ENCODE peak calls at places on chromosomes 16 and 17, in seven cellular contexts. One of them, this sample, is unnamed.

GRCh38 chr16:56370836-56371235 is 54.5 kb downstream of the AMFR start:
- DNase-seq in T-cell: no peak
- DNase-seq in Daoy: no peak
- DNase-seq in coronary artery: no peak
- DNase-seq in neural crest cell: no peak
- DNase-seq in substantia nigra: no peak
- DNase-seq in activated gamma-delta T cell treated with anti-CD3 and anti-CD28 coated beads, Interleukin-2, amount 50 U/mL, for 16 hours: no peak
- DNase-seq in this sample: peak

GRCh38 chr17:66567234-66568170 is 265.1 kb downstream of the PRKCA start:
- DNase-seq in T-cell: peak
- DNase-seq in Daoy: peak
- DNase-seq in coronary artery: no peak
- DNase-seq in neural crest cell: peak
- DNase-seq in substantia nigra: peak
- DNase-seq in activated gamma-delta T cell treated with anti-CD3 and anti-CD28 coated beads, Interleukin-2, amount 50 U/mL, for 16 hours: peak
- DNase-seq in this sample: peak

GRCh38 chr16:29756654-29757053 is 10.9 kb upstream of the C16orf54 start:
- DNase-seq in T-cell: no peak
- DNase-seq in Daoy: no peak
- DNase-seq in coronary artery: no peak
- DNase-seq in neural crest cell: no peak
- DNase-seq in substantia nigra: no peak
- DNase-seq in activated gamma-delta T cell treated with anti-CD3 and anti-CD28 coated beads, Interleukin-2, amount 50 U/mL, for 16 hours: no peak
- DNase-seq in this sample: no peak

GRCh38 chr17:77061711-77062110 is 79.1 kb upstream of the SEC14L1 start:
- DNase-seq in T-cell: no peak
- DNase-seq in Daoy: no peak
- DNase-seq in coronary artery: no peak
- DNase-seq in neural crest cell: no peak
- DNase-seq in substantia nigra: no peak
- DNase-seq in activated gamma-delta T cell treated with anti-CD3 and anti-CD28 coated beads, Interleukin-2, amount 50 U/mL, for 16 hours: no peak
- DNase-seq in this sample: no peak

GRCh38 chr17:81579821-81580321 is 27.7 kb upstream of the FAAP100 start:
- DNase-seq in T-cell: no peak
- DNase-seq in Daoy: peak
- DNase-seq in coronary artery: no peak
- DNase-seq in neural crest cell: no peak
- DNase-seq in substantia nigra: no peak
- DNase-seq in activated gamma-delta T cell treated with anti-CD3 and anti-CD28 coated beads, Interleukin-2, amount 50 U/mL, for 16 hours: no peak
- DNase-seq in this sample: no peak

GRCh38 chr17:17836818-17837379 is at the start of gene SREBF1:
- DNase-seq in T-cell: peak
- DNase-seq in Daoy: peak
- DNase-seq in coronary artery: no peak
- DNase-seq in neural crest cell: peak
- DNase-seq in substantia nigra: peak
- DNase-seq in activated gamma-delta T cell treated with anti-CD3 and anti-CD28 coated beads, Interleukin-2, amount 50 U/mL, for 16 hours: peak
- DNase-seq in this sample: peak

GRCh38 chr16:10682604-10683003 is 12.1 kb downstream of the TEKT5 start:
- DNase-seq in T-cell: no peak
- DNase-seq in Daoy: no peak
- DNase-seq in coronary artery: no peak
- DNase-seq in neural crest cell: no peak
- DNase-seq in substantia nigra: no peak
- DNase-seq in activated gamma-delta T cell treated with anti-CD3 and anti-CD28 coated beads, Interleukin-2, amount 50 U/mL, for 16 hours: no peak
- DNase-seq in this sample: no peak

GRCh38 chr16:65126845-65127624 is 5.2 kb upstream of the CDH11 start:
- DNase-seq in T-cell: no peak
- DNase-seq in Daoy: no peak
- DNase-seq in coronary artery: no peak
- DNase-seq in neural crest cell: no peak
- DNase-seq in substantia nigra: no peak
- DNase-seq in activated gamma-delta T cell treated with anti-CD3 and anti-CD28 coated beads, Interleukin-2, amount 50 U/mL, for 16 hours: no peak
- DNase-seq in this sample: no peak

GRCh38 chr16:69107311-69107962 is 2.0 kb downstream of the HAS3 start:
- DNase-seq in T-cell: no peak
- DNase-seq in Daoy: peak
- DNase-seq in coronary artery: no peak
- DNase-seq in neural crest cell: peak
- DNase-seq in substantia nigra: no peak
- DNase-seq in activated gamma-delta T cell treated with anti-CD3 and anti-CD28 coated beads, Interleukin-2, amount 50 U/mL, for 16 hours: no peak
- DNase-seq in this sample: peak

GRCh38 chr17:75352079-75352569 is 53.4 kb downstream of the GRB2 start:
- DNase-seq in T-cell: no peak
- DNase-seq in Daoy: peak
- DNase-seq in coronary artery: no peak
- DNase-seq in neural crest cell: no peak
- DNase-seq in substantia nigra: peak
- DNase-seq in activated gamma-delta T cell treated with anti-CD3 and anti-CD28 coated beads, Interleukin-2, amount 50 U/mL, for 16 hours: no peak
- DNase-seq in this sample: no peak

GRCh38 chr16:75225678-75226515 is 7.1 kb downstream of the CTRB1 start:
- DNase-seq in T-cell: no peak
- DNase-seq in Daoy: no peak
- DNase-seq in coronary artery: no peak
- DNase-seq in neural crest cell: no peak
- DNase-seq in substantia nigra: no peak
- DNase-seq in activated gamma-delta T cell treated with anti-CD3 and anti-CD28 coated beads, Interleukin-2, amount 50 U/mL, for 16 hours: no peak
- DNase-seq in this sample: peak

GRCh38 chr17:37142294-37142944 is 193.7 kb downstream of the AATF start:
- DNase-seq in T-cell: no peak
- DNase-seq in Daoy: no peak
- DNase-seq in coronary artery: no peak
- DNase-seq in neural crest cell: no peak
- DNase-seq in substantia nigra: no peak
- DNase-seq in activated gamma-delta T cell treated with anti-CD3 and anti-CD28 coated beads, Interleukin-2, amount 50 U/mL, for 16 hours: no peak
- DNase-seq in this sample: no peak

GRCh38 chr17:6523330-6523729 is 33.0 kb downstream of the PITPNM3 start:
- DNase-seq in T-cell: no peak
- DNase-seq in Daoy: peak
- DNase-seq in coronary artery: peak
- DNase-seq in neural crest cell: no peak
- DNase-seq in substantia nigra: no peak
- DNase-seq in activated gamma-delta T cell treated with anti-CD3 and anti-CD28 coated beads, Interleukin-2, amount 50 U/mL, for 16 hours: no peak
- DNase-seq in this sample: no peak

GRCh38 chr17:45775148-45775547 is 9.0 kb upstream of the CRHR1 start:
- DNase-seq in T-cell: no peak
- DNase-seq in Daoy: no peak
- DNase-seq in coronary artery: no peak
- DNase-seq in neural crest cell: no peak
- DNase-seq in substantia nigra: no peak
- DNase-seq in activated gamma-delta T cell treated with anti-CD3 and anti-CD28 coated beads, Interleukin-2, amount 50 U/mL, for 16 hours: no peak
- DNase-seq in this sample: no peak

GRCh38 chr17:61260061-61260797 is 139.4 kb upstream of the TBX2 start:
- DNase-seq in T-cell: no peak
- DNase-seq in Daoy: no peak
- DNase-seq in coronary artery: no peak
- DNase-seq in neural crest cell: no peak
- DNase-seq in substantia nigra: no peak
- DNase-seq in activated gamma-delta T cell treated with anti-CD3 and anti-CD28 coated beads, Interleukin-2, amount 50 U/mL, for 16 hours: no peak
- DNase-seq in this sample: no peak

GRCh38 chr17:6137716-6138502 is 67.7 kb downstream of the WSCD1 start:
- DNase-seq in T-cell: no peak
- DNase-seq in Daoy: no peak
- DNase-seq in coronary artery: peak
- DNase-seq in neural crest cell: no peak
- DNase-seq in substantia nigra: no peak
- DNase-seq in activated gamma-delta T cell treated with anti-CD3 and anti-CD28 coated beads, Interleukin-2, amount 50 U/mL, for 16 hours: no peak
- DNase-seq in this sample: no peak

GRCh38 chr17:55825213-55825612 is 74.4 kb downstream of the PCTP start:
- DNase-seq in T-cell: no peak
- DNase-seq in Daoy: no peak
- DNase-seq in coronary artery: no peak
- DNase-seq in neural crest cell: no peak
- DNase-seq in substantia nigra: no peak
- DNase-seq in activated gamma-delta T cell treated with anti-CD3 and anti-CD28 coated beads, Interleukin-2, amount 50 U/mL, for 16 hours: no peak
- DNase-seq in this sample: no peak

GRCh38 chr16:72677662-72678447 is 370.1 kb downstream of the ZFHX3 start:
- DNase-seq in T-cell: no peak
- DNase-seq in Daoy: peak
- DNase-seq in coronary artery: no peak
- DNase-seq in neural crest cell: no peak
- DNase-seq in substantia nigra: no peak
- DNase-seq in activated gamma-delta T cell treated with anti-CD3 and anti-CD28 coated beads, Interleukin-2, amount 50 U/mL, for 16 hours: no peak
- DNase-seq in this sample: no peak

GRCh38 chr17:82101301-82101715 is 3.3 kb upstream of the FASN start:
- DNase-seq in T-cell: no peak
- DNase-seq in Daoy: no peak
- DNase-seq in coronary artery: no peak
- DNase-seq in neural crest cell: no peak
- DNase-seq in substantia nigra: no peak
- DNase-seq in activated gamma-delta T cell treated with anti-CD3 and anti-CD28 coated beads, Interleukin-2, amount 50 U/mL, for 16 hours: no peak
- DNase-seq in this sample: no peak

GRCh38 chr16:2898831-2899563 is 12.7 kb upstream of the FLYWCH1 start:
- DNase-seq in T-cell: no peak
- DNase-seq in Daoy: no peak
- DNase-seq in coronary artery: no peak
- DNase-seq in neural crest cell: no peak
- DNase-seq in substantia nigra: no peak
- DNase-seq in activated gamma-delta T cell treated with anti-CD3 and anti-CD28 coated beads, Interleukin-2, amount 50 U/mL, for 16 hours: no peak
- DNase-seq in this sample: no peak

GRCh38 chr17:41284546-41284945 is 9.0 kb downstream of the KRTAP9-7 start:
- DNase-seq in T-cell: no peak
- DNase-seq in Daoy: no peak
- DNase-seq in coronary artery: no peak
- DNase-seq in neural crest cell: no peak
- DNase-seq in substantia nigra: no peak
- DNase-seq in activated gamma-delta T cell treated with anti-CD3 and anti-CD28 coated beads, Interleukin-2, amount 50 U/mL, for 16 hours: no peak
- DNase-seq in this sample: no peak

GRCh38 chr17:40069751-40070643 is 7.2 kb downstream of the THRA start:
- DNase-seq in T-cell: no peak
- DNase-seq in Daoy: peak
- DNase-seq in coronary artery: peak
- DNase-seq in neural crest cell: no peak
- DNase-seq in substantia nigra: no peak
- DNase-seq in activated gamma-delta T cell treated with anti-CD3 and anti-CD28 coated beads, Interleukin-2, amount 50 U/mL, for 16 hours: peak
- DNase-seq in this sample: peak

GRCh38 chr16:89413811-89414585 is 76.4 kb downstream of the ANKRD11 start:
- DNase-seq in T-cell: no peak
- DNase-seq in Daoy: no peak
- DNase-seq in coronary artery: no peak
- DNase-seq in neural crest cell: peak
- DNase-seq in substantia nigra: no peak
- DNase-seq in activated gamma-delta T cell treated with anti-CD3 and anti-CD28 coated beads, Interleukin-2, amount 50 U/mL, for 16 hours: no peak
- DNase-seq in this sample: no peak

GRCh38 chr17:2101448-2102257 is 46.8 kb downstream of the HIC1 start:
- DNase-seq in T-cell: peak
- DNase-seq in Daoy: no peak
- DNase-seq in coronary artery: no peak
- DNase-seq in neural crest cell: no peak
- DNase-seq in substantia nigra: no peak
- DNase-seq in activated gamma-delta T cell treated with anti-CD3 and anti-CD28 coated beads, Interleukin-2, amount 50 U/mL, for 16 hours: peak
- DNase-seq in this sample: peak

GRCh38 chr17:14268264-14268663 is 31.6 kb upstream of the CDRT15 start:
- DNase-seq in T-cell: no peak
- DNase-seq in Daoy: peak
- DNase-seq in coronary artery: no peak
- DNase-seq in neural crest cell: no peak
- DNase-seq in substantia nigra: no peak
- DNase-seq in activated gamma-delta T cell treated with anti-CD3 and anti-CD28 coated beads, Interleukin-2, amount 50 U/mL, for 16 hours: no peak
- DNase-seq in this sample: no peak

GRCh38 chr16:678858-679807 is 1.1 kb upstream of the STUB1 start:
- DNase-seq in T-cell: no peak
- DNase-seq in Daoy: peak
- DNase-seq in coronary artery: no peak
- DNase-seq in neural crest cell: peak
- DNase-seq in substantia nigra: peak
- DNase-seq in activated gamma-delta T cell treated with anti-CD3 and anti-CD28 coated beads, Interleukin-2, amount 50 U/mL, for 16 hours: no peak
- DNase-seq in this sample: peak

GRCh38 chr17:77778636-77779524 is 179.6 kb upstream of the TNRC6C start:
- DNase-seq in T-cell: no peak
- DNase-seq in Daoy: peak
- DNase-seq in coronary artery: peak
- DNase-seq in neural crest cell: no peak
- DNase-seq in substantia nigra: peak
- DNase-seq in activated gamma-delta T cell treated with anti-CD3 and anti-CD28 coated beads, Interleukin-2, amount 50 U/mL, for 16 hours: no peak
- DNase-seq in this sample: peak